ENCODE peak calls at places on chromosomes 7 and 10, in ten cellular contexts. K, A, Q, N, F, B, S, M, O and I are unnamed samples.

GRCh38 chr10:24947304-24948097 is 4.9 kb downstream of the PRTFDC1 start:
- DNase-seq in K (no peak), A (no peak), Q (no peak), N (peak), F (no peak), B (no peak), S (no peak), M (no peak), O (no peak), I (no peak)

GRCh38 chr7:135160858-135161653 is 9.5 kb downstream of the CYREN start:
- DNase-seq in K (no peak), A (no peak), Q (no peak), N (no peak), F (no peak), B (no peak), S (no peak), M (no peak), O (no peak), I (no peak)

GRCh38 chr7:51263631-51264484 is 52.8 kb downstream of the COBL start:
- DNase-seq in K (no peak), A (no peak), Q (no peak), N (no peak), F (peak), B (peak), S (no peak), M (no peak), O (no peak), I (peak)

GRCh38 chr10:28892818-28893547 is 215.7 kb downstream of the BAMBI start:
- DNase-seq in K (no peak), A (no peak), Q (no peak), N (no peak), F (no peak), B (no peak), S (no peak), M (no peak), O (no peak), I (no peak)

GRCh38 chr10:5595591-5596590 is 70.5 kb downstream of the ASB13 start:
- DNase-seq in K (peak), A (no peak), Q (no peak), N (no peak), F (no peak), B (no peak), S (no peak), M (no peak), O (no peak), I (no peak)

GRCh38 chr7:47183896-47184629 is 397.8 kb downstream of the TNS3 start:
- DNase-seq in K (no peak), A (no peak), Q (no peak), N (no peak), F (no peak), B (peak), S (no peak), M (no peak), O (no peak), I (no peak)

GRCh38 chr10:113552723-113553122 is at the start of gene HABP2:
- DNase-seq in K (no peak), A (no peak), Q (no peak), N (no peak), F (no peak), B (peak), S (no peak), M (peak), O (no peak), I (no peak)

GRCh38 chr7:988426-988911 is 5.5 kb downstream of the CYP2W1 start:
- DNase-seq in K (no peak), A (no peak), Q (no peak), N (no peak), F (no peak), B (peak), S (no peak), M (no peak), O (no peak), I (peak)

GRCh38 chr7:133051066-133051465 is 30.8 kb downstream of the CHCHD3 start:
- DNase-seq in K (no peak), A (no peak), Q (no peak), N (no peak), F (no peak), B (peak), S (no peak), M (no peak), O (no peak), I (no peak)

GRCh38 chr10:119614686-119615085 is 17.9 kb upstream of the TIAL1 start:
- DNase-seq in K (no peak), A (no peak), Q (no peak), N (no peak), F (no peak), B (no peak), S (no peak), M (no peak), O (no peak), I (no peak)

GRCh38 chr7:94561841-94562514 is 52.4 kb downstream of the CASD1 start:
- DNase-seq in K (no peak), A (no peak), Q (no peak), N (no peak), F (no peak), B (no peak), S (no peak), M (no peak), O (no peak), I (no peak)

GRCh38 chr7:134613623-134614347 is 32.9 kb upstream of the BPGM start:
- DNase-seq in K (peak), A (no peak), Q (no peak), N (no peak), F (no peak), B (no peak), S (no peak), M (no peak), O (no peak), I (no peak)

GRCh38 chr7:23454880-23455526 is 15.3 kb downstream of the IGF2BP3 start:
- DNase-seq in K (no peak), A (no peak), Q (no peak), N (no peak), F (no peak), B (no peak), S (no peak), M (no peak), O (no peak), I (no peak)

GRCh38 chr10:11654659-11655058 is 43.2 kb upstream of the USP6NL start:
- DNase-seq in K (no peak), A (no peak), Q (no peak), N (no peak), F (no peak), B (no peak), S (no peak), M (no peak), O (no peak), I (no peak)

GRCh38 chr10:51397695-51398094 is 301.7 kb downstream of the CSTF2T start:
- DNase-seq in K (no peak), A (peak), Q (no peak), N (no peak), F (peak), B (peak), S (peak), M (peak), O (no peak), I (peak)

GRCh38 chr10:35640951-35641429 is 1.1 kb downstream of the FZD8 start:
- DNase-seq in K (peak), A (peak), Q (peak), N (no peak), F (peak), B (peak), S (peak), M (peak), O (peak), I (peak)

GRCh38 chr7:139105037-139105382 is 4.5 kb downstream of the ZC3HAV1 start:
- DNase-seq in K (no peak), A (no peak), Q (peak), N (no peak), F (no peak), B (no peak), S (no peak), M (no peak), O (no peak), I (no peak)

GRCh38 chr7:128217972-128218652 is 23.0 kb upstream of the LEP start:
- DNase-seq in K (peak), A (no peak), Q (no peak), N (no peak), F (no peak), B (no peak), S (peak), M (no peak), O (no peak), I (no peak)

GRCh38 chr10:546971-547590 is 142.4 kb downstream of the DIP2C start:
- DNase-seq in K (no peak), A (no peak), Q (no peak), N (no peak), F (no peak), B (peak), S (peak), M (no peak), O (no peak), I (no peak)

GRCh38 chr7:445563-446288 is 73.9 kb downstream of the PDGFA start:
- DNase-seq in K (no peak), A (no peak), Q (no peak), N (no peak), F (no peak), B (no peak), S (no peak), M (no peak), O (peak), I (no peak)

GRCh38 chr10:68594405-68594804 is 34.3 kb downstream of the TET1 start:
- DNase-seq in K (no peak), A (no peak), Q (no peak), N (no peak), F (no peak), B (no peak), S (no peak), M (no peak), O (no peak), I (no peak)

GRCh38 chr10:8453587-8453986 is 399.1 kb downstream of the GATA3 start:
- DNase-seq in K (no peak), A (no peak), Q (no peak), N (no peak), F (no peak), B (no peak), S (peak), M (no peak), O (peak), I (no peak)

GRCh38 chr7:105682331-105683070 is 101.2 kb upstream of the EFCAB10 start:
- DNase-seq in K (no peak), A (no peak), Q (no peak), N (no peak), F (no peak), B (no peak), S (no peak), M (no peak), O (no peak), I (no peak)

GRCh38 chr7:155878674-155879073 is 66.4 kb upstream of the SHH start:
- DNase-seq in K (no peak), A (no peak), Q (no peak), N (no peak), F (no peak), B (no peak), S (peak), M (no peak), O (peak), I (no peak)

GRCh38 chr7:20514364-20514763 is 101.1 kb upstream of the ABCB5 start:
- DNase-seq in K (no peak), A (no peak), Q (no peak), N (peak), F (no peak), B (peak), S (peak), M (no peak), O (peak), I (no peak)

GRCh38 chr10:102776779-102777417 is 33.1 kb downstream of the WBP1L start:
- DNase-seq in K (no peak), A (peak), Q (peak), N (no peak), F (peak), B (peak), S (peak), M (no peak), O (peak), I (peak)

GRCh38 chr10:105188737-105189463 is 547.8 kb downstream of the SORCS3 start:
- DNase-seq in K (peak), A (no peak), Q (no peak), N (no peak), F (no peak), B (no peak), S (no peak), M (no peak), O (no peak), I (no peak)

GRCh38 chr10:62610649-62611229 is 193.8 kb upstream of the ADO start:
- DNase-seq in K (peak), A (no peak), Q (peak), N (no peak), F (no peak), B (peak), S (no peak), M (no peak), O (peak), I (peak)

GRCh38 chr7:128902761-128903585 is 7.5 kb downstream of the KCP start:
- DNase-seq in K (no peak), A (no peak), Q (no peak), N (no peak), F (no peak), B (no peak), S (peak), M (no peak), O (no peak), I (peak)

GRCh38 chr10:71613303-71613777 is 106.2 kb downstream of the C10orf105 start:
- DNase-seq in K (no peak), A (no peak), Q (no peak), N (no peak), F (peak), B (no peak), S (no peak), M (peak), O (no peak), I (peak)

GRCh38 chr7:45390180-45390579 is 184.0 kb upstream of the ADCY1 start:
- DNase-seq in K (no peak), A (no peak), Q (no peak), N (no peak), F (no peak), B (no peak), S (no peak), M (no peak), O (no peak), I (no peak)

GRCh38 chr10:79434223-79434687 is 11.2 kb downstream of the ZCCHC24 start:
- DNase-seq in K (no peak), A (peak), Q (no peak), N (no peak), F (no peak), B (no peak), S (no peak), M (no peak), O (no peak), I (no peak)

GRCh38 chr10:110434477-110435096 is 63.1 kb upstream of the DUSP5 start:
- DNase-seq in K (no peak), A (no peak), Q (no peak), N (no peak), F (no peak), B (no peak), S (peak), M (no peak), O (no peak), I (peak)

GRCh38 chr10:50469288-50469687 is 154.5 kb downstream of the SGMS1 start:
- DNase-seq in K (no peak), A (no peak), Q (no peak), N (no peak), F (no peak), B (no peak), S (no peak), M (no peak), O (no peak), I (no peak)

GRCh38 chr10:15169555-15170407 is 1.3 kb upstream of the NMT2 start:
- DNase-seq in K (no peak), A (no peak), Q (peak), N (no peak), F (no peak), B (peak), S (peak), M (no peak), O (no peak), I (no peak)

GRCh38 chr10:59536576-59537014 is 173.1 kb downstream of the SLC16A9 start:
- DNase-seq in K (no peak), A (peak), Q (no peak), N (no peak), F (no peak), B (no peak), S (peak), M (no peak), O (peak), I (no peak)

GRCh38 chr7:69399038-69399800 is 199.1 kb upstream of the AUTS2 start:
- DNase-seq in K (peak), A (no peak), Q (no peak), N (no peak), F (no peak), B (no peak), S (no peak), M (no peak), O (no peak), I (no peak)

GRCh38 chr10:7410306-7410799 is 481 bp downstream of the SFMBT2 start:
- DNase-seq in K (no peak), A (no peak), Q (no peak), N (no peak), F (no peak), B (peak), S (no peak), M (peak), O (peak), I (peak)

GRCh38 chr10:47152861-47153349 is 147.1 kb upstream of the GDF10 start:
- DNase-seq in K (peak), A (no peak), Q (no peak), N (no peak), F (no peak), B (no peak), S (no peak), M (no peak), O (no peak), I (no peak)

GRCh38 chr7:94289071-94289470 is 105.6 kb upstream of the COL1A2 start:
- DNase-seq in K (peak), A (peak), Q (no peak), N (no peak), F (peak), B (peak), S (peak), M (no peak), O (no peak), I (peak)

DNA sequence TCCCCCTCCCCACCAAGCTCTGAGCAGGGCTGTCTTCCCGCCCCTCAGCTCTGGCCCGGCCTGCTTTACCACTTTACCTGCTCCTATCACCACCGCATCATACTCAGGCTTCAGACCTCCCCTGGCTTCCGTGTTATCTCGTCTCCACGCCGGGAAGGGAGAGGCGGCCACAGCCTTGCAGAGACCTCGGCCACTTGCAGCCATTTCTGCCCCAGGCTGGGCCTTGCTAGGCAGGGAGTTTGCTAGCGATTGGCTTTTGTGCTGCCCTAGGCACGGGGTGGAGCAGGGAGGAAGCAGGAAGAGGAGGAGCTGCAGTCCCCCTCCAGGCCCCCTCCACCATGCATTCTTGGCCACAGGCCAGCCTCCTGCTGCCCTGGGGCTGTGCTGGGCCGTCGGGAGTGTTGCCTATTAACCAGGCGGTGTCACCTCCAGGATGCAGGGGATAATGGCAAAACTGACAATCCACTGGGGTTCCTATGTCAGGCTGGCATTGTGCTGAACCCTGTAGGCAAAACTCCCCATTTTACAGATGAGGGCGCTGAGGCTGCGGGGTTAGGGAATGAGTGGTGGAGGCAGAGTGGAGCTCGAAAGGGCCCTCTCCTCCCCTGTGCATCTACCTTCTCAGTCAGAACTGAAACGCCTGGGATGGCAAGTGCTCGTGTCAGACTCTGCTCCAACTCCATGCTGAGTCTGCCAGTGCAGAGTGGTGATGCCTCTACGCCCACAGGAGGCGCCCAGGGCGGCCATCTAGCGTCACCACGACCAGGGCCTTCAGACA is at the start of gene PYROXD2:
- DNase-seq in K (peak), A (peak), Q (peak), N (no peak), F (peak), B (peak), S (peak), M (peak), O (peak), I (peak)
- TF ChIP-seq POLR2A in K (peak), A (peak), Q (no peak), N (peak), F (peak), B (peak), S (peak), M (peak), O (no peak), I (peak)

GRCh38 chr10:52775132-52775647 is 2.6 kb upstream of the MBL2 start:
- DNase-seq in K (no peak), A (no peak), Q (no peak), N (no peak), F (no peak), B (no peak), S (no peak), M (peak), O (no peak), I (no peak)

GRCh38 chr10:52776471-52776903 is 3.9 kb upstream of the MBL2 start:
- DNase-seq in K (no peak), A (no peak), Q (no peak), N (no peak), F (no peak), B (no peak), S (no peak), M (no peak), O (no peak), I (no peak)

GRCh38 chr10:52778511-52779392 is 6.2 kb upstream of the MBL2 start:
- DNase-seq in K (no peak), A (no peak), Q (no peak), N (no peak), F (no peak), B (no peak), S (no peak), M (no peak), O (no peak), I (no peak)

GRCh38 chr10:52779541-52780390 is 7.2 kb upstream of the MBL2 start:
- DNase-seq in K (peak), A (no peak), Q (no peak), N (no peak), F (no peak), B (peak), S (no peak), M (peak), O (peak), I (peak)

GRCh38 chr10:52777414-52777813 is 4.8 kb upstream of the MBL2 start:
- DNase-seq in K (no peak), A (no peak), Q (no peak), N (no peak), F (no peak), B (no peak), S (no peak), M (no peak), O (no peak), I (no peak)
- TF ChIP-seq CTCF in K (no peak), A (no peak), Q (no peak), N (no peak), F (no peak), B (no peak), S (no peak), M (no peak), O (no peak), I (no peak)

DNA sequence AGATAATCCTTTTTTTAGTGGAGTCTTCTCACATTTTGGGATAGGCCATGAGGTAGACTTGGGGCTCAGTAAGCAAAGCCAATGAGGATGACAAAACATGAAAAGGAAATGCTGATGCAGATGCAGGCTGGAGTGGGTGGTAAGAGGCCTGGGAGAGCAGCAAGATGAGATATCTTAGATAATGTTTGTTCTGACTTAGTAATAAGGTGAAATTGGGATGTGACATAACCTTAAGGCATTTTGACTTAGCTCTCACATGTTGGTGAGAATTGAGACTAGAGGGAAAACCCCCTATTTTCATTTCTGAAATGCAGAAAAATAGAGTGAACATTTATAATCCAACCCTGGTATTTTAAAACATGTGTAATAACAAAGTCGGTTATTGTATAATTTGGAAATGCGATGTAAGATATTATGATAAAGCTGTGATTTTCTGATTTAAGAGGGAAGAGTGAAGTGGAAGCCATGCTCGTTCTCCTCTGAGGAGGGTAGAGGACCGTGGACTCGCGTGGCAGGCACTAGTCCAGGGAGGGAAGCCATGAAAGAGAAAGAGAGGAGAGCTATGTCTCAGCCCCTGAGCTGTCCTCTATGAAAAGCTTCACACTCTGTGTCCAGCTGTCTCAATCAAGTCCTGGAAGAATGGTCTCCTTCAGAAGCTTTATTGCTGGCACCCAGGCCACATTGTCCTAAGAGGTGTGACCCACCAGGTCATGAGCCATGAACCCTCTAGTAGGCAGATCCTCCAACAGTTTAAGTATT is 57.3 kb downstream of the ST7 start:
- DNase-seq in K (no peak), A (no peak), Q (no peak), N (peak), F (no peak), B (no peak), S (no peak), M (no peak), O (no peak), I (no peak)
- TF ChIP-seq POLR2A in K (no peak), A (no peak), Q (no peak), N (peak), F (no peak), B (no peak), S (no peak), M (no peak), O (no peak), I (no peak)

GRCh38 chr10:93142534-93142933 is 68.8 kb downstream of the CYP26A1 start:
- DNase-seq in K (no peak), A (no peak), Q (no peak), N (no peak), F (no peak), B (no peak), S (no peak), M (no peak), O (no peak), I (no peak)
- TF ChIP-seq CTCF in K (no peak), A (no peak), Q (no peak), N (no peak), F (no peak), B (no peak), S (no peak), M (no peak), O (no peak), I (no peak)